ENCODE peak calls at places on chromosomes 11 and 22, in ten cellular contexts. R is GM23338, W is thoracic aorta, I is HCT116, Y is AG09309, B is dorsolateral prefrontal cortex, J is left ventricle myocardium inferior, D is heart left ventricle, P is lower leg skin, Z is IMR-90. X is an unnamed sample.

GRCh38 chr11:111157571-111157970 is 88.0 kb upstream of the POU2AF2 start:
- DNase-seq in R (no peak), W (no peak), I (no peak), Y (no peak), B (no peak), J (no peak), D (no peak), P (no peak), Z (no peak), X (no peak)

GRCh38 chr22:41939981-41940852 is 6.7 kb downstream of the CENPM start:
- DNase-seq in R (peak; percentile 34), W (no peak), I (no peak), Y (no peak), B (no peak), J (no peak), D (no peak), P (peak; percentile 62), Z (no peak), X (no peak)

GRCh38 chr22:45859231-45860161 is 117.5 kb downstream of the WNT7B start:
- DNase-seq in R (no peak), W (no peak), I (no peak), Y (no peak), B (no peak), J (no peak), D (no peak), P (no peak), Z (peak; percentile 21), X (no peak)

GRCh38 chr11:10650166-10650565 is 43.4 kb downstream of the IRAG1 start:
- DNase-seq in R (no peak), W (no peak), I (no peak), Y (no peak), B (no peak), J (no peak), D (no peak), P (no peak), Z (no peak), X (no peak)

GRCh38 chr22:50576070-50576469 is 2.2 kb downstream of the CPT1B start:
- DNase-seq in R (peak; percentile 78), W (no peak), I (peak; percentile 52), Y (peak; percentile 10), B (no peak), J (no peak), D (no peak), P (no peak), Z (peak; percentile 44), X (no peak)

GRCh38 chr11:16982256-16982671 is 31.9 kb downstream of the PLEKHA7 start:
- DNase-seq in R (peak; percentile 18), W (no peak), I (no peak), Y (no peak), B (no peak), J (no peak), D (no peak), P (no peak), Z (no peak), X (no peak)

GRCh38 chr11:126225266-126225665 is 13.7 kb downstream of the FAM118B start:
- DNase-seq in R (no peak), W (no peak), I (no peak), Y (no peak), B (no peak), J (no peak), D (no peak), P (no peak), Z (no peak), X (no peak)

GRCh38 chr11:69055598-69056516 is 7.1 kb downstream of the TPCN2 start:
- DNase-seq in R (no peak), W (no peak), I (no peak), Y (no peak), B (peak; percentile 63), J (peak; percentile 60), D (peak; percentile 69), P (peak; percentile 50), Z (no peak), X (no peak)

GRCh38 chr11:92693146-92693545 is 276.3 kb upstream of the MTNR1B start:
- DNase-seq in R (no peak), W (no peak), I (no peak), Y (no peak), B (no peak), J (no peak), D (no peak), P (no peak), Z (peak; percentile 3), X (no peak)

GRCh38 chr11:72762641-72763304 is 10.6 kb upstream of the ARAP1 start:
- DNase-seq in R (no peak), W (no peak), I (no peak), Y (no peak), B (no peak), J (no peak), D (no peak), P (no peak), Z (no peak), X (no peak)

GRCh38 chr11:72766152-72766902 is 14.1 kb upstream of the ARAP1 start:
- DNase-seq in R (no peak), W (no peak), I (no peak), Y (no peak), B (no peak), J (no peak), D (no peak), P (no peak), Z (no peak), X (no peak)

GRCh38 chr11:72767203-72768062 is 15.2 kb upstream of the ARAP1 start:
- DNase-seq in R (no peak), W (no peak), I (no peak), Y (no peak), B (no peak), J (no peak), D (no peak), P (no peak), Z (no peak), X (no peak)

GRCh38 chr11:72763823-72764222 is 11.6 kb upstream of the ARAP1 start:
- DNase-seq in R (no peak), W (no peak), I (no peak), Y (no peak), B (no peak), J (no peak), D (no peak), P (no peak), Z (no peak), X (no peak)

GRCh38 chr11:72764503-72764902 is 12.3 kb upstream of the ARAP1 start:
- DNase-seq in R (peak; percentile 96), W (no peak), I (no peak), Y (no peak), B (no peak), J (no peak), D (no peak), P (no peak), Z (no peak), X (no peak)
- TF ChIP-seq CTCF in R (peak; percentile 72), W (no peak), I (no peak), Y (no peak), B (no peak), J (no peak), D (no peak), P (no peak), Z (no peak), X (no peak)

GRCh38 chr11:131868769-131869482 is 498.5 kb downstream of the NTM start:
- DNase-seq in R (no peak), W (no peak), I (no peak), Y (no peak), B (no peak), J (no peak), D (no peak), P (no peak), Z (peak; percentile 41), X (no peak)

GRCh38 chr11:131866535-131867400 is 496.4 kb downstream of the NTM start:
- DNase-seq in R (peak; percentile 49), W (no peak), I (no peak), Y (no peak), B (no peak), J (no peak), D (no peak), P (no peak), Z (no peak), X (no peak)

GRCh38 chr11:131870305-131870704 is 499.9 kb downstream of the NTM start:
- DNase-seq in R (no peak), W (no peak), I (no peak), Y (no peak), B (no peak), J (no peak), D (no peak), P (no peak), Z (no peak), X (no peak)

GRCh38 chr11:131865860-131866259 is 495.4 kb downstream of the NTM start:
- DNase-seq in R (no peak), W (no peak), I (no peak), Y (no peak), B (no peak), J (no peak), D (no peak), P (no peak), Z (no peak), X (no peak)

GRCh38 chr11:131867457-131868257 is 497.2 kb downstream of the NTM start:
- DNase-seq in R (peak; percentile 87), W (no peak), I (no peak), Y (peak; percentile 68), B (peak; percentile 76), J (peak; percentile 63), D (peak; percentile 64), P (peak; percentile 39), Z (peak; percentile 89), X (peak; percentile 76)
- TF ChIP-seq CTCF in R (peak; percentile 95), W (no peak), I (no peak), Y (peak; percentile 96), B (peak; percentile 77), J (peak; percentile 76), D (peak; percentile 63), P (no peak), Z (peak; percentile 97), X (peak; percentile 96)

GRCh38 chr11:134780486-134781155 is 368.6 kb upstream of the B3GAT1 start:
- DNase-seq in R (no peak), W (no peak), I (no peak), Y (no peak), B (no peak), J (no peak), D (no peak), P (no peak), Z (no peak), X (no peak)
- TF ChIP-seq CTCF in R (no peak), W (no peak), I (no peak), Y (no peak), B (no peak), J (peak; percentile 11), D (no peak), P (no peak), Z (no peak), X (no peak)

GRCh38 chr11:12236744-12237101 is 126.3 kb downstream of the MICAL2 start:
- DNase-seq in R (no peak), W (no peak), I (no peak), Y (no peak), B (no peak), J (no peak), D (no peak), P (no peak), Z (no peak), X (no peak)
- TF ChIP-seq CTCF in R (no peak), W (no peak), I (no peak), Y (no peak), B (peak; percentile 0), J (no peak), D (no peak), P (no peak), Z (no peak), X (no peak)

X was measured in AG09319.